ENCODE peak calls at places on chromosomes 3 and 15, in six cellular contexts. C is CD4-positive, alpha-beta T cell; S is CD8-positive, alpha-beta T cell; G is uterus; O is A549; D is dorsolateral prefrontal cortex. F is an unnamed sample.
A peak's percentile ranks its signal among the peaks of the same experiment; 100 is the strongest.

GRCh38 chr3:101858464-101858863 is 9.2 kb downstream of the NFKBIZ start:
- DNase-seq in C (no peak), S (no peak), G (no peak), O (no peak), D (no peak), F (no peak)

GRCh38 chr3:104519968-104520655 is 846.6 kb upstream of the ALCAM start:
- DNase-seq in C (no peak), S (no peak), G (no peak), O (no peak), D (no peak), F (no peak)

GRCh38 chr15:29105151-29105785 is 164.4 kb downstream of the NSMCE3 start:
- DNase-seq in C (no peak), S (no peak), G (no peak), O (no peak), D (no peak), F (no peak)

GRCh38 chr15:89912674-89913396 is at the start of gene ARPIN:
- DNase-seq in C (no peak), S (no peak), G (peak; percentile 54), O (peak; percentile 63), D (peak; percentile 59), F (peak; percentile 69)

GRCh38 chr3:125435231-125435630 is 60.1 kb upstream of the ZNF148 start:
- DNase-seq in C (no peak), S (no peak), G (no peak), O (no peak), D (no peak), F (no peak)

GRCh38 chr15:84647726-84648125 is 6.4 kb downstream of the WDR73 start:
- DNase-seq in C (no peak), S (no peak), G (no peak), O (no peak), D (peak; percentile 0), F (no peak)

GRCh38 chr3:150232992-150233451 is 175.1 kb upstream of the TSC22D2 start:
- DNase-seq in C (no peak), S (no peak), G (no peak), O (no peak), D (peak; percentile 62), F (no peak)

GRCh38 chr3:124131158-124132115 is 139.5 kb upstream of the ROPN1 start:
- DNase-seq in C (no peak), S (no peak), G (no peak), O (no peak), D (no peak), F (no peak)

GRCh38 chr3:187044206-187044605 is 95.1 kb downstream of the RPL39L start:
- DNase-seq in C (no peak), S (no peak), G (no peak), O (no peak), D (no peak), F (no peak)

GRCh38 chr3:15815696-15816095 is 17.9 kb upstream of the ANKRD28 start:
- DNase-seq in C (no peak), S (no peak), G (no peak), O (peak; percentile 78), D (no peak), F (no peak)
- TF ChIP-seq CTCF in C (peak; percentile 51), S (peak; percentile 46), G (peak; percentile 37), O (peak; percentile 68), D (peak; percentile 49), F (peak; percentile 63)

DNA sequence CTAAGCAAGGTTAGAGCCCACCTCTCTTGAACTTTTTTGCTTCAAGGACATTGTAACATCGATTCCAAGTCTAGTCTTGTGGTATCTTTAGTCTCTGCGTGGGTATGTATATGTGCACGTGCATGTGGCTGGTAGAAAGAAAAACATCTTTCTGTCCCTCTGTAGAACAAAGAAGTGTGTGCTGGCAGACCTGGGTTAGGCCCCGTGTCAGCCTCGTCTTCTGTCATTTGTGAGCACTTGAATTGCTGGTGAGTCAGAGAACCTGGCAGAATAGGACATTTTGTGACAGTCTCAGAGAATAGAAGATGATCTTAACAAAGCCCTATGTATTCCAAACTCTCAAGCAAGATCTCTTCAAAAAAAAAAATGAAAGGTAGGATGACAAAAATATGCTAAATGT is 102.2 kb upstream of the ATP10A start:
- DNase-seq in C (no peak), S (no peak), G (no peak), O (no peak), D (no peak), F (no peak)
- TF ChIP-seq CTCF in C (no peak), S (no peak), G (no peak), O (no peak), D (no peak), F (no peak)

GRCh38 chr15:69531302-69532027 is 78.8 kb downstream of the RPLP1 start:
- DNase-seq in C (no peak), S (no peak), G (no peak), O (no peak), D (no peak), F (no peak)
- TF ChIP-seq CTCF in C (no peak), S (no peak), G (no peak), O (no peak), D (no peak), F (no peak)

DNA sequence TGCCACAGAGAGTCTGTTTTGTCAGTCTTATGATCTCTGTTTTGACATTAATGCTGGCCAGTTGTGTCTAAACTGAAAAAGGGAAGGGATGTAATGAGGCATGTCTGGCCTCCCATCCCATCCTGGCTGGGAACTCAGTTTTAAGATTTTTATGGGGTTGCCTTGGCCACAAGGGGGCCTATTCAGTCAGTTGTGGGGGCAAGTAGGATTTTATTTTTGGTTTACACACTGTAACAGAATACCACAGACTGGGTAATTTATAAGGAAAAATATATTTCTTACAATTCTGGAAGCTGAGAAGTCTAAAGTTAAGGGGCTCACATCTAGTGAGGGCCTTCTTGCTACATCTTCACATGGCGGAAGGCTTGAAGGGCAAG is 129.8 kb downstream of the TMEM108 start:
- DNase-seq in C (no peak), S (no peak), G (no peak), O (no peak), D (no peak), F (no peak)
- TF ChIP-seq CTCF in C (no peak), S (no peak), G (no peak), O (no peak), D (no peak), F (no peak)

DNA sequence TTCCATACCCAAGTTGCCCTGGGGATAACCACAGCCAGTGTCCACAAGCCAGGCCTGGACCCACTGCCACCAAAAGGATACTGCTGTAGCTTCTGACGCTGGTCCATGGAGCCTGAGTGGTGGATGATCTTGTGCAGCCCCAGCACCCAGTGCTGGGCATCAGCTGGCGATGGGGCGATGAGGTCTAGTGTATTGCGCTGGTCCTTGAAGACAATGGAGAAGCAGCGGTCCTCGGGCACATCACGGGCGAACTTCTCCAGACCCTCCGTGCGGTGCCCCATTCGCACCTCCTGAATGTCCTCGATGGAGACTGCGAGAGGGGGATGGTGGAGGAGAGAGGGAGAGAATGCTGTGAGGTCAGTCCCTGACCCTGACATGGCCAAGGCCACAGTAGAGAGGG is 13.0 kb downstream of the PLCD1 start:
- DNase-seq in C (no peak), S (no peak), G (no peak), O (no peak), D (no peak), F (no peak)
- TF ChIP-seq CTCF in C (no peak), S (no peak), G (no peak), O (no peak), D (no peak), F (no peak)

GRCh38 chr3:196097373-196098154 is 15.7 kb upstream of the TFRC start:
- DNase-seq in C (no peak), S (no peak), G (no peak), O (no peak), D (no peak), F (no peak)
- TF ChIP-seq CTCF in C (no peak), S (no peak), G (no peak), O (no peak), D (no peak), F (no peak)